ENCODE peak calls at places on chromosome 22, in eight cellular contexts. One of them, this sample, is unnamed.
A peak's percentile ranks its signal among the peaks of the same experiment; 100 is the strongest.

GRCh38 chr22:26499188-26499703 is 13.0 kb downstream of the TFIP11 start:
- DNase-seq in PC-3: no peak
- DNase-seq in fibroblast of mammary gland: no peak
- DNase-seq in CD8-positive, alpha-beta T cell: no peak
- DNase-seq in ovary: no peak
- DNase-seq in fibroblast of lung: no peak
- DNase-seq in cardiac muscle cell: no peak
- DNase-seq in heart left ventricle: no peak
- DNase-seq in this sample: no peak

GRCh38 chr22:42635531-42635930 is 4.9 kb downstream of the ATP5MGL start:
- DNase-seq in heart left ventricle: peak; percentile 77
- DNase-seq in fibroblast of lung: peak; percentile 93
- DNase-seq in CD8-positive, alpha-beta T cell: no peak
- DNase-seq in cardiac muscle cell: peak; percentile 72
- DNase-seq in fibroblast of mammary gland: peak; percentile 92
- DNase-seq in ovary: no peak
- DNase-seq in PC-3: peak; percentile 76
- DNase-seq in this sample: peak; percentile 92

GRCh38 chr22:43846966-43847365 is 15.3 kb downstream of the SULT4A1 start:
- DNase-seq in fibroblast of lung: no peak
- DNase-seq in CD8-positive, alpha-beta T cell: no peak
- DNase-seq in ovary: peak; percentile 21
- DNase-seq in heart left ventricle: no peak
- DNase-seq in fibroblast of mammary gland: no peak
- DNase-seq in PC-3: no peak
- DNase-seq in cardiac muscle cell: no peak
- DNase-seq in this sample: no peak

GRCh38 chr22:24124247-24124646 is 57.0 kb upstream of the SUSD2 start:
- DNase-seq in cardiac muscle cell: no peak
- DNase-seq in fibroblast of lung: no peak
- DNase-seq in fibroblast of mammary gland: no peak
- DNase-seq in CD8-positive, alpha-beta T cell: no peak
- DNase-seq in PC-3: no peak
- DNase-seq in heart left ventricle: no peak
- DNase-seq in ovary: no peak
- DNase-seq in this sample: no peak

GRCh38 chr22:47332246-47332980 is 570.0 kb downstream of the TBC1D22A start:
- DNase-seq in fibroblast of lung: no peak
- DNase-seq in CD8-positive, alpha-beta T cell: no peak
- DNase-seq in heart left ventricle: no peak
- DNase-seq in ovary: no peak
- DNase-seq in cardiac muscle cell: no peak
- DNase-seq in fibroblast of mammary gland: no peak
- DNase-seq in PC-3: no peak
- DNase-seq in this sample: no peak

GRCh38 chr22:23501708-23502107 is 78.4 kb downstream of the IGLL1 start:
- DNase-seq in ovary: peak; percentile 31
- DNase-seq in fibroblast of mammary gland: no peak
- DNase-seq in cardiac muscle cell: no peak
- DNase-seq in PC-3: no peak
- DNase-seq in heart left ventricle: no peak
- DNase-seq in fibroblast of lung: no peak
- DNase-seq in CD8-positive, alpha-beta T cell: no peak
- DNase-seq in this sample: no peak

GRCh38 chr22:33167998-33168397 is 109.8 kb upstream of the SYN3 start:
- DNase-seq in CD8-positive, alpha-beta T cell: no peak
- DNase-seq in ovary: no peak
- DNase-seq in cardiac muscle cell: no peak
- DNase-seq in fibroblast of lung: no peak
- DNase-seq in fibroblast of mammary gland: no peak
- DNase-seq in heart left ventricle: no peak
- DNase-seq in PC-3: no peak
- DNase-seq in this sample: no peak

GRCh38 chr22:19117111-19117512 is 5.1 kb downstream of the DGCR2 start:
- DNase-seq in CD8-positive, alpha-beta T cell: no peak
- DNase-seq in PC-3: no peak
- DNase-seq in ovary: no peak
- DNase-seq in cardiac muscle cell: no peak
- DNase-seq in fibroblast of lung: no peak
- DNase-seq in fibroblast of mammary gland: no peak
- DNase-seq in heart left ventricle: no peak
- DNase-seq in this sample: no peak

GRCh38 chr22:50521710-50522109 is 3.7 kb downstream of the SCO2 start:
- DNase-seq in ovary: no peak
- DNase-seq in cardiac muscle cell: no peak
- DNase-seq in CD8-positive, alpha-beta T cell: no peak
- DNase-seq in fibroblast of lung: no peak
- DNase-seq in fibroblast of mammary gland: no peak
- DNase-seq in PC-3: no peak
- DNase-seq in heart left ventricle: no peak
- DNase-seq in this sample: no peak

GRCh38 chr22:23856721-23857605 is 712 bp upstream of the SLC2A11 start:
- DNase-seq in fibroblast of mammary gland: peak; percentile 29
- DNase-seq in ovary: peak; percentile 72
- DNase-seq in heart left ventricle: peak; percentile 38
- DNase-seq in cardiac muscle cell: peak; percentile 50
- DNase-seq in PC-3: no peak
- DNase-seq in CD8-positive, alpha-beta T cell: no peak
- DNase-seq in fibroblast of lung: peak; percentile 64
- DNase-seq in this sample: peak; percentile 68

GRCh38 chr22:19620742-19621371 is 93.4 kb upstream of the SEPTIN5 start:
- DNase-seq in ovary: no peak
- DNase-seq in cardiac muscle cell: peak; percentile 26
- DNase-seq in fibroblast of lung: no peak
- DNase-seq in PC-3: no peak
- DNase-seq in CD8-positive, alpha-beta T cell: no peak
- DNase-seq in heart left ventricle: no peak
- DNase-seq in fibroblast of mammary gland: peak; percentile 10
- DNase-seq in this sample: no peak

GRCh38 chr22:16819249-16819648 is 6.0 kb downstream of the XKR3 start:
- DNase-seq in cardiac muscle cell: no peak
- DNase-seq in ovary: no peak
- DNase-seq in heart left ventricle: no peak
- DNase-seq in fibroblast of mammary gland: peak; percentile 53
- DNase-seq in PC-3: no peak
- DNase-seq in fibroblast of lung: no peak
- DNase-seq in CD8-positive, alpha-beta T cell: no peak
- DNase-seq in this sample: no peak

GRCh38 chr22:40803292-40803691 is 15.9 kb downstream of the SLC25A17 start:
- DNase-seq in PC-3: no peak
- DNase-seq in ovary: no peak
- DNase-seq in cardiac muscle cell: no peak
- DNase-seq in CD8-positive, alpha-beta T cell: no peak
- DNase-seq in heart left ventricle: no peak
- DNase-seq in fibroblast of mammary gland: no peak
- DNase-seq in fibroblast of lung: no peak
- DNase-seq in this sample: no peak

GRCh38 chr22:20178075-20178921 is 27.4 kb upstream of the CCDC188 start:
- DNase-seq in fibroblast of mammary gland: no peak
- DNase-seq in fibroblast of lung: no peak
- DNase-seq in cardiac muscle cell: no peak
- DNase-seq in PC-3: no peak
- DNase-seq in CD8-positive, alpha-beta T cell: no peak
- DNase-seq in ovary: no peak
- DNase-seq in heart left ventricle: no peak
- DNase-seq in this sample: no peak

GRCh38 chr22:50600541-50600940 is at the start of gene MAPK8IP2:
- DNase-seq in PC-3: peak; percentile 4
- DNase-seq in heart left ventricle: no peak
- DNase-seq in cardiac muscle cell: no peak
- DNase-seq in ovary: peak; percentile 70
- DNase-seq in fibroblast of mammary gland: no peak
- DNase-seq in fibroblast of lung: no peak
- DNase-seq in CD8-positive, alpha-beta T cell: no peak
- DNase-seq in this sample: no peak

GRCh38 chr22:26527574-26528465 is 15.5 kb upstream of the TFIP11 start:
- DNase-seq in CD8-positive, alpha-beta T cell: no peak
- DNase-seq in ovary: no peak
- DNase-seq in fibroblast of lung: no peak
- DNase-seq in heart left ventricle: peak; percentile 56
- DNase-seq in cardiac muscle cell: no peak
- DNase-seq in PC-3: no peak
- DNase-seq in fibroblast of mammary gland: no peak
- DNase-seq in this sample: no peak

GRCh38 chr22:38316340-38317236 is 645 bp downstream of the CSNK1E start:
- DNase-seq in fibroblast of lung: peak; percentile 60
- DNase-seq in PC-3: no peak
- DNase-seq in fibroblast of mammary gland: peak; percentile 56
- DNase-seq in ovary: peak; percentile 86
- DNase-seq in cardiac muscle cell: peak; percentile 74
- DNase-seq in heart left ventricle: peak; percentile 75
- DNase-seq in CD8-positive, alpha-beta T cell: peak; percentile 41
- DNase-seq in this sample: peak; percentile 36

GRCh38 chr22:40285508-40285907 is 60.8 kb upstream of the ADSL start:
- DNase-seq in heart left ventricle: no peak
- DNase-seq in PC-3: no peak
- DNase-seq in ovary: no peak
- DNase-seq in fibroblast of mammary gland: no peak
- DNase-seq in cardiac muscle cell: no peak
- DNase-seq in CD8-positive, alpha-beta T cell: no peak
- DNase-seq in fibroblast of lung: no peak
- DNase-seq in this sample: no peak

GRCh38 chr22:32539631-32540449 is 65.2 kb downstream of the FBXO7 start:
- DNase-seq in ovary: no peak
- DNase-seq in fibroblast of mammary gland: no peak
- DNase-seq in cardiac muscle cell: no peak
- DNase-seq in heart left ventricle: peak; percentile 57
- DNase-seq in fibroblast of lung: peak; percentile 67
- DNase-seq in PC-3: no peak
- DNase-seq in CD8-positive, alpha-beta T cell: no peak
- DNase-seq in this sample: no peak

GRCh38 chr22:38868886-38869381 is 3.1 kb downstream of the CBX6 start:
- DNase-seq in fibroblast of mammary gland: peak; percentile 61
- DNase-seq in heart left ventricle: peak; percentile 78
- DNase-seq in fibroblast of lung: peak; percentile 50
- DNase-seq in CD8-positive, alpha-beta T cell: peak; percentile 80
- DNase-seq in PC-3: peak; percentile 73
- DNase-seq in cardiac muscle cell: peak; percentile 75
- DNase-seq in ovary: peak; percentile 87
- DNase-seq in this sample: peak; percentile 57

GRCh38 chr22:20128902-20129746 is 2.5 kb upstream of the ZDHHC8 start:
- DNase-seq in CD8-positive, alpha-beta T cell: peak; percentile 38
- DNase-seq in ovary: no peak
- DNase-seq in cardiac muscle cell: peak; percentile 46
- DNase-seq in heart left ventricle: no peak
- DNase-seq in PC-3: peak; percentile 46
- DNase-seq in fibroblast of mammary gland: peak; percentile 53
- DNase-seq in fibroblast of lung: no peak
- DNase-seq in this sample: peak; percentile 33

GRCh38 chr22:39176673-39177455 is 24.4 kb upstream of the CBX7 start:
- DNase-seq in ovary: peak; percentile 72
- DNase-seq in CD8-positive, alpha-beta T cell: no peak
- DNase-seq in cardiac muscle cell: no peak
- DNase-seq in fibroblast of lung: no peak
- DNase-seq in fibroblast of mammary gland: no peak
- DNase-seq in PC-3: no peak
- DNase-seq in heart left ventricle: no peak
- DNase-seq in this sample: no peak

GRCh38 chr22:43400449-43400848 is 11.4 kb upstream of the MPPED1 start:
- DNase-seq in PC-3: no peak
- DNase-seq in CD8-positive, alpha-beta T cell: no peak
- DNase-seq in fibroblast of lung: no peak
- DNase-seq in cardiac muscle cell: no peak
- DNase-seq in fibroblast of mammary gland: no peak
- DNase-seq in ovary: no peak
- DNase-seq in heart left ventricle: peak; percentile 48
- DNase-seq in this sample: no peak

DNA sequence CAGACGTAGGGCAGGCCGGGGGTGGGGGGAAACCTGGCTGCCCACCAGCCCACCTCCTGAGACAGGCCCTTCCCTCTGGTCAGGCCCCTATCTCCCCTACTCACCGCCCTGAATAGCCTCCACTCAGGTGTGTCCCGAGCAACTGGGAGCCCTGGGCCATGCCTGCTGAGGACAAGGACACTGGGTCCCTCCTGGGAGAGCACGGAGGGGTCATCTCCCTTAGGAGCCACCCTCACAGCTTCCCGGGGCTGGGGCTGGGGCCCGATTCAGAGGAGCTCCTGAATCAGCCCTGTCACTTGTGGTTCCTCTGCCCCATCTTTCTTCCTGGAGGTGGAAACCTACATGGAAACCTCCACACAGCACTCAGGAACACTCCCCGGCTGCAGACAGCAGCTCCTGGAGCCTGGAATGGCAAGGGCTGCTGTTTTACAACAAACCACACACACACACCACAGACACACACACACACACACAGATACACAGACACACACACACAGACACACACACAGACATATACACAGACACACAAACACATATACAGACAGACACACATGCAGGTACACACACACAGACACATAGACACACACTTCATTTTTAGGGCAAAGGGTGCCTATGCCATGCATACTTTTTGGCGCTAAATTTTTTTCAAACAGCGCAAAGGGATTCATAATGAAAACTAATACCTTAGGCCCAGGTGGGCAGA is 9.6 kb upstream of the EMID1 start:
- DNase-seq in heart left ventricle: no peak
- DNase-seq in fibroblast of lung: no peak
- DNase-seq in ovary: no peak
- DNase-seq in PC-3: no peak
- DNase-seq in CD8-positive, alpha-beta T cell: no peak
- DNase-seq in cardiac muscle cell: no peak
- DNase-seq in fibroblast of mammary gland: no peak
- DNase-seq in this sample: no peak
- TF ChIP-seq CTCF in heart left ventricle: no peak
- TF ChIP-seq CTCF in fibroblast of lung: no peak
- TF ChIP-seq CTCF in ovary: no peak
- TF ChIP-seq CTCF in PC-3: no peak
- TF ChIP-seq CTCF in CD8-positive, alpha-beta T cell: no peak
- TF ChIP-seq CTCF in cardiac muscle cell: no peak
- TF ChIP-seq CTCF in fibroblast of mammary gland: no peak
- TF ChIP-seq CTCF in this sample: no peak

GRCh38 chr22:27747396-27748256 is 53.9 kb downstream of the MN1 start:
- DNase-seq in fibroblast of lung: no peak
- DNase-seq in fibroblast of mammary gland: peak; percentile 31
- DNase-seq in heart left ventricle: no peak
- DNase-seq in PC-3: no peak
- DNase-seq in CD8-positive, alpha-beta T cell: no peak
- DNase-seq in ovary: no peak
- DNase-seq in cardiac muscle cell: peak; percentile 66
- DNase-seq in this sample: no peak
- TF ChIP-seq CTCF in fibroblast of lung: peak; percentile 33
- TF ChIP-seq CTCF in fibroblast of mammary gland: peak; percentile 33
- TF ChIP-seq CTCF in heart left ventricle: no peak
- TF ChIP-seq CTCF in PC-3: peak; percentile 29
- TF ChIP-seq CTCF in CD8-positive, alpha-beta T cell: no peak
- TF ChIP-seq CTCF in ovary: no peak
- TF ChIP-seq CTCF in cardiac muscle cell: peak; percentile 42
- TF ChIP-seq CTCF in this sample: peak; percentile 23

GRCh38 chr22:49429066-49429465 is 398.6 kb downstream of the BRD1 start:
- DNase-seq in CD8-positive, alpha-beta T cell: no peak
- DNase-seq in cardiac muscle cell: no peak
- DNase-seq in fibroblast of lung: no peak
- DNase-seq in heart left ventricle: no peak
- DNase-seq in ovary: no peak
- DNase-seq in fibroblast of mammary gland: no peak
- DNase-seq in PC-3: no peak
- DNase-seq in this sample: no peak
- TF ChIP-seq CTCF in CD8-positive, alpha-beta T cell: no peak
- TF ChIP-seq CTCF in cardiac muscle cell: no peak
- TF ChIP-seq CTCF in fibroblast of lung: no peak
- TF ChIP-seq CTCF in heart left ventricle: no peak
- TF ChIP-seq CTCF in ovary: no peak
- TF ChIP-seq CTCF in fibroblast of mammary gland: no peak
- TF ChIP-seq CTCF in PC-3: no peak
- TF ChIP-seq CTCF in this sample: no peak

GRCh38 chr22:30841264-30841663 is 127.3 kb downstream of the MORC2 start:
- DNase-seq in CD8-positive, alpha-beta T cell: no peak
- DNase-seq in PC-3: peak; percentile 19
- DNase-seq in heart left ventricle: no peak
- DNase-seq in fibroblast of lung: no peak
- DNase-seq in fibroblast of mammary gland: peak; percentile 10
- DNase-seq in cardiac muscle cell: peak; percentile 40
- DNase-seq in ovary: no peak
- DNase-seq in this sample: no peak
- TF ChIP-seq CTCF in CD8-positive, alpha-beta T cell: no peak
- TF ChIP-seq CTCF in PC-3: no peak
- TF ChIP-seq CTCF in heart left ventricle: no peak
- TF ChIP-seq CTCF in fibroblast of lung: no peak
- TF ChIP-seq CTCF in fibroblast of mammary gland: no peak
- TF ChIP-seq CTCF in cardiac muscle cell: no peak
- TF ChIP-seq CTCF in ovary: no peak
- TF ChIP-seq CTCF in this sample: no peak

This sample was measured in HFFc6.